ENCODE peak calls at places on chromosomes 7 and 10, in four cellular contexts. R is right lobe of liver, C is stomach, G is HepG2. J is an unnamed sample.

GRCh38 chr10:4825868-4826787 is at the start of gene AKR1E2:
- DNase-seq in R (peak), C (peak), G (no peak), J (peak)

GRCh38 chr7:142301923-142302550 is 44.2 kb upstream of the PRSS58 start:
- DNase-seq in R (no peak), C (no peak), G (no peak), J (no peak)

GRCh38 chr10:78028438-78029293 is 649 bp downstream of the POLR3A start:
- DNase-seq in R (peak), C (no peak), G (peak), J (peak)

GRCh38 chr7:70044064-70044463 is 445.8 kb downstream of the AUTS2 start:
- DNase-seq in R (no peak), C (no peak), G (no peak), J (no peak)

GRCh38 chr7:151507806-151508205 is 11.9 kb downstream of the RHEB start:
- DNase-seq in R (no peak), C (no peak), G (no peak), J (no peak)

GRCh38 chr10:123674741-123675140 is 8.6 kb downstream of the GPR26 start:
- DNase-seq in R (no peak), C (no peak), G (no peak), J (no peak)

GRCh38 chr10:30058570-30059132 is 735 bp downstream of the JCAD start:
- DNase-seq in R (no peak), C (no peak), G (no peak), J (no peak)

GRCh38 chr10:88209231-88209630 is 345.8 kb downstream of the PTEN start:
- DNase-seq in R (no peak), C (no peak), G (no peak), J (no peak)

GRCh38 chr10:128000660-128001059 is 93.8 kb downstream of the PTPRE start:
- DNase-seq in R (peak), C (no peak), G (no peak), J (no peak)

GRCh38 chr7:26048663-26049062 is 103.3 kb upstream of the NFE2L3 start:
- DNase-seq in R (no peak), C (no peak), G (no peak), J (no peak)

GRCh38 chr7:146635200-146636032 is 518.8 kb downstream of the CNTNAP2 start:
- DNase-seq in R (no peak), C (no peak), G (no peak), J (no peak)

GRCh38 chr7:129948338-129948737 is 4.4 kb downstream of the UBE2H start:
- DNase-seq in R (no peak), C (no peak), G (no peak), J (no peak)

GRCh38 chr7:34281260-34281659 is 375.9 kb downstream of the BMPER start:
- DNase-seq in R (no peak), C (no peak), G (peak), J (peak)

GRCh38 chr7:103348959-103349358 is 1.5 kb downstream of the PSMC2 start:
- DNase-seq in R (no peak), C (no peak), G (no peak), J (peak)

GRCh38 chr7:103343758-103344452 is 662 bp downstream of the DNAJC2 start:
- DNase-seq in R (no peak), C (no peak), G (peak), J (peak)

GRCh38 chr7:103348452-103348851 is 1.0 kb downstream of the PSMC2 start:
- DNase-seq in R (no peak), C (no peak), G (no peak), J (peak)

GRCh38 chr7:103344453-103345149 is at the start of gene DNAJC2:
- DNase-seq in R (peak), C (peak), G (peak), J (peak)

DNA sequence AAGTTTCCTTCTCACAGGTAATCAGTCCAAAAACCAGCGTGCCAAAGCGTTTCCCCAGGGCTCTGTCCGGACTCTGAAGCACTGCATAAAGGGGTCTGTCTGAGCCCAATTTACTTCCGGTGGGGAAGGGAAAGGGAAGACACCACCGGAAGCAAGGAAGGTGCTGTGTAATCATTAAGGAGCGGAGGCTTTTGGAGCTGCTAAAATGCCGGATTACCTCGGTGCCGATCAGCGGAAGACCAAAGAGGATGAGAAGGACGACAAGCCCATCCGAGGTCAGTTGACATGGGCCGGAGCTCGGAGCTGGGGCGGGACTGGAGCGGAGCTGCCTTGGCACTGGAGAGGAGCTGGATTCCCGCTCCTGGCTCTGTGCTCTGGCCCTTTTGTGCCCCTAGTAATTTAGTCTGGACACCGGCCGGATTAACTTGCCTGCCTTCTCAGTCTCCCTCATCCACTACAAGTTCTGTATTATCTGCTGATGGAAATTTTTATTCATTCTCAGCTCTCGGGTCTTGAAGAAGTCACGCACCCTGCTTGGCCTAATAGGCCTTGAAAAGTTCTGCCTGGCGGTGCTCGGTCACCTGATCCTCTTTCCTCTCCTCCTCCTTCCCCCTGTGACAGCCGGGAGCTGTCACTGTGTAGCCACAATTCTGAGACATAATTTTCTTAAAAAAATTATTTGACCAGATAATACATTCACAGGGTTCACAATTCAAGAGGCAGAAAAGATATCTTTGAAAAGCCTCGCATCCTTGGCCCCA is at the start of gene PSMC2:
- DNase-seq in R (peak), C (peak), G (peak), J (peak)
- TF ChIP-seq POLR2A in R (peak), C (no peak), G (peak), J (peak)

GRCh38 chr7:140922741-140923345 is 1.9 kb downstream of the BRAF start:
- DNase-seq in R (no peak), C (no peak), G (no peak), J (no peak)

GRCh38 chr7:140923358-140924006 is 1.2 kb downstream of the BRAF start:
- DNase-seq in R (no peak), C (no peak), G (no peak), J (peak)

GRCh38 chr7:140926021-140926812 is 1.5 kb upstream of the BRAF start:
- DNase-seq in R (no peak), C (no peak), G (no peak), J (peak)

GRCh38 chr7:140924821-140925421 is at the start of gene BRAF:
- DNase-seq in R (peak), C (peak), G (peak), J (peak)

GRCh38 chr7:140924019-140924820 is 509 bp downstream of the BRAF start:
- DNase-seq in R (peak), C (peak), G (peak), J (peak)
- TF ChIP-seq POLR2A in R (no peak), C (no peak), G (no peak), J (peak)

GRCh38 chr10:17022898-17023297 is 106.7 kb downstream of the CUBN start:
- DNase-seq in R (no peak), C (no peak), G (no peak), J (no peak)
- TF ChIP-seq POLR2A in R (no peak), C (no peak), G (no peak), J (no peak)

DNA sequence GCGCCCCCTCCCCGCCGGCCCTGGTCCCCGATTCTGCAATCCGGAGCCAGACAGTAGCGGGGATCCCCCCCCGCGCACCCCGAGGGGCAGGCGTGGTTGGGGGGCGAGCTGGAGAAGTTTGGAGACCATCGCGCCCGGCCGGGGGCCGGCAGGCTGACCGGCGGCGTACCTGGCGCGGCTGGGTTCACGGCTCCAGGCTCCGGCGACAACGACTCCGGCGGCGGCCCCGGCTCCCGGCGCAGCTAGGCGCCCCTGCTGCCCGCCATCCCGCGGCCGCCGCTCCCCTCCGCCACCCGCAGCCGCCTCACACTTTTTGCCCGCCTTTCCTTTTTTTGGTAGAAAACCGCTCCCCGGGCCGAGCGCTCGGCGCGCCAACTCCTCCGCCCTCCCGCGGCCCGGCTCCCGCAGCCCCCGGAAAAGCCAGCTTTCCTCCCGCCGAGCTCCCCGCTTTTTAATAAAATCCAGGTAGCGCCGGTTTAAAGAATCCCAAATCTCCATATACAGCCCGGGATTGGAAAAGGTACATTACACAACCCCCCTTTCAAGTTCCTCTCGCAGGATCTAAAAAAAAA is at the start of gene TNRC18:
- DNase-seq in R (peak), C (peak), G (no peak), J (peak)
- TF ChIP-seq POLR2A in R (peak), C (no peak), G (no peak), J (peak)

GRCh38 chr10:34528320-34528719 is 286.8 kb downstream of the PARD3 start:
- DNase-seq in R (no peak), C (no peak), G (peak), J (no peak)

GRCh38 chr10:34526758-34527730 is 288.1 kb downstream of the PARD3 start:
- DNase-seq in R (no peak), C (no peak), G (no peak), J (no peak)

GRCh38 chr10:34523017-34523767 is 291.9 kb downstream of the PARD3 start:
- DNase-seq in R (no peak), C (no peak), G (no peak), J (no peak)

GRCh38 chr10:34524369-34525091 is 290.6 kb downstream of the PARD3 start:
- DNase-seq in R (no peak), C (no peak), G (no peak), J (no peak)

GRCh38 chr10:34526186-34526585 is 288.9 kb downstream of the PARD3 start:
- DNase-seq in R (no peak), C (no peak), G (no peak), J (no peak)
- TF ChIP-seq POLR2A in R (no peak), C (no peak), G (no peak), J (no peak)